ENCODE peak calls at places on chromosome 17, in ten cellular contexts. L is stomach, B is H54, H is transverse colon, W is sigmoid colon, M is adrenal gland, K is heart left ventricle, J is IMR-90, P is uterus, X is tibial nerve. A is an unnamed sample.

GRCh38 chr17:9905902-9906301 is 831 bp upstream of the RCVRN start:
- DNase-seq in L (no peak), B (peak), H (no peak), W (no peak), M (peak), K (no peak), J (no peak), P (no peak), X (no peak), A (peak)

GRCh38 chr17:69287168-69287567 is 39.8 kb downstream of the ABCA5 start:
- DNase-seq in L (no peak), B (no peak), H (no peak), W (no peak), M (no peak), K (no peak), J (peak), P (no peak), X (no peak), A (peak)

GRCh38 chr17:31549121-31549524 is 157.6 kb downstream of the RAB11FIP4 start:
- DNase-seq in L (no peak), B (no peak), H (no peak), W (no peak), M (no peak), K (no peak), J (no peak), P (peak), X (no peak), A (peak)

GRCh38 chr17:36614974-36615373 is 13.6 kb downstream of the MRM1 start:
- DNase-seq in L (no peak), B (no peak), H (no peak), W (no peak), M (no peak), K (no peak), J (no peak), P (no peak), X (no peak), A (no peak)

GRCh38 chr17:37450090-37450489 is 39.6 kb upstream of the DUSP14 start:
- DNase-seq in L (no peak), B (no peak), H (no peak), W (no peak), M (no peak), K (no peak), J (peak), P (no peak), X (no peak), A (no peak)

GRCh38 chr17:67784364-67785121 is 40.8 kb upstream of the BPTF start:
- DNase-seq in L (peak), B (no peak), H (peak), W (no peak), M (no peak), K (no peak), J (no peak), P (no peak), X (no peak), A (no peak)

GRCh38 chr17:78718575-78719209 is 63.4 kb downstream of the CYTH1 start:
- DNase-seq in L (no peak), B (no peak), H (no peak), W (no peak), M (no peak), K (no peak), J (no peak), P (no peak), X (no peak), A (no peak)

GRCh38 chr17:82100502-82101298 is 2.7 kb upstream of the FASN start:
- DNase-seq in L (no peak), B (no peak), H (no peak), W (no peak), M (peak), K (no peak), J (no peak), P (peak), X (no peak), A (no peak)

GRCh38 chr17:10477701-10478100 is 8.3 kb upstream of the MYH4 start:
- DNase-seq in L (no peak), B (no peak), H (no peak), W (no peak), M (no peak), K (no peak), J (no peak), P (no peak), X (no peak), A (no peak)

GRCh38 chr17:44807817-44808155 is 22.3 kb downstream of the GJC1 start:
- DNase-seq in L (no peak), B (no peak), H (no peak), W (no peak), M (no peak), K (no peak), J (no peak), P (peak), X (no peak), A (no peak)

GRCh38 chr17:57834146-57834741 is 15.6 kb downstream of the MRPS23 start:
- DNase-seq in L (peak), B (peak), H (no peak), W (peak), M (peak), K (peak), J (no peak), P (no peak), X (no peak), A (no peak)

GRCh38 chr17:1597861-1598342 is 30.7 kb downstream of the SLC43A2 start:
- DNase-seq in L (peak), B (no peak), H (peak), W (no peak), M (no peak), K (no peak), J (no peak), P (no peak), X (no peak), A (no peak)

GRCh38 chr17:80855968-80856862 is 135.4 kb upstream of the CHMP6 start:
- DNase-seq in L (peak), B (peak), H (peak), W (peak), M (peak), K (peak), J (peak), P (peak), X (no peak), A (peak)

GRCh38 chr17:50259484-50260324 is 14.6 kb upstream of the TMEM92 start:
- DNase-seq in L (no peak), B (no peak), H (no peak), W (peak), M (peak), K (no peak), J (no peak), P (peak), X (no peak), A (no peak)

GRCh38 chr17:19433727-19434340 is 22.8 kb downstream of the RNF112 start:
- DNase-seq in L (no peak), B (no peak), H (no peak), W (no peak), M (no peak), K (no peak), J (no peak), P (no peak), X (no peak), A (no peak)

GRCh38 chr17:78643326-78643725 is 66.1 kb upstream of the DNAH17 start:
- DNase-seq in L (no peak), B (no peak), H (no peak), W (peak), M (no peak), K (no peak), J (no peak), P (no peak), X (no peak), A (no peak)

GRCh38 chr17:50769884-50770283 is 2.6 kb upstream of the ANKRD40CL start:
- DNase-seq in L (no peak), B (no peak), H (no peak), W (peak), M (no peak), K (no peak), J (no peak), P (no peak), X (no peak), A (no peak)

GRCh38 chr17:40547079-40547784 is 18.0 kb downstream of the CCR7 start:
- DNase-seq in L (peak), B (no peak), H (peak), W (peak), M (peak), K (peak), J (no peak), P (peak), X (peak), A (no peak)
- TF ChIP-seq POLR2A in L (no peak), B (no peak), H (no peak), W (no peak), M (no peak), K (no peak), J (no peak), P (no peak), X (no peak), A (no peak)

DNA sequence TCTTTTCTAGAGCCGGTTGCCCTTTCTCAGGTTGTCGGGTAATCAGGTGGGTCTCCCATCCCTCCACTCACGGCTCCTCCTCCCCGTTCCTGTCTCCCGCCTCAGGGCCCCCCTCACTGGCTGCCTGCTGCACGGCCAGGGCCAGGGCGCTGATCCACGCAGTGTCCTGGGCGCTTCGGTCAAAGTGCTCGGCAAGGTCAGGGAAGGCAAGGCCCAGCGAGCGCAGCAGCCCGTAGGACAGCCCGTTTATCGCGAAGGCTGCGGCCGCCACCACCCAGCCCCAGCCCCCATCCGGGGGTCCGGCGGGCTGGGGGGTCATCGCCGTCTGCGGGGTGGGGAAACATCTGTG is 723 bp downstream of the SLC16A11 start:
- DNase-seq in L (no peak), B (no peak), H (peak), W (no peak), M (no peak), K (no peak), J (no peak), P (no peak), X (no peak), A (no peak)
- TF ChIP-seq POLR2A in L (no peak), B (no peak), H (no peak), W (no peak), M (no peak), K (no peak), J (no peak), P (no peak), X (no peak), A (no peak)

DNA sequence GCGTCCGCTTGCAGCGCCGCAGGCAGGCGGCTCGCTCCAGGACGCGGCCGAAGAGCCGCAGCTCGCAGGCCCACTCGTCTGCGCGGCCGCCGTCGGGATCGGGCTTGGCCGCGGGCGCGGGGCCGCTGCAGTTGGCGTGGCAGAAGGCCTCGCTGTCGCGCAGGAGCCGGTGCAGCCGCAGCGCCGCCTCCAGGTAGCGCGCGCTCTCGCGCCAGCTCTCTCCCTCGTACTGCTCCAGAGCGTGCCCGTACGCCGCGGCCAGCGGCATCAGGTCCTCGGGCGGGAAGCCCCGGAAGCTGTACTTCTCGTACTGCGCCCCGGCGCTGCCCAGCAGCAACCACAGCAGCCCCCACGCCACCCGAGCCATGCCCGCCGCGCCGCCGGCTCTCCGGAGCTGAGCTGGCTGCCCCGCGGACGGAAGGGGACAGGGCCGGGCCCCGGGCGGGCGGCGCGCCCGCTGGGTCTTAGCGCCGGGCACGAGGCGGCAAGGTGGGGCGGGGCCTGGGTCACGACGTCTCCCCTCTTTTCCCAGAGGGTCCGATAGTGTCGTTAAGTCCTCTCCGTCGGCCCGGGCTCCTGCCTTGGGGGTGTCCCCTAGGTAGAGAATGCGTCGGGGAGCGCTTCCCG is at the start of gene P3H4:
- DNase-seq in L (peak), B (peak), H (peak), W (peak), M (peak), K (peak), J (peak), P (peak), X (peak), A (peak)
- TF ChIP-seq POLR2A in L (no peak), B (peak), H (peak), W (no peak), M (peak), K (no peak), J (peak), P (no peak), X (no peak), A (peak)

GRCh38 chr17:7509937-7510336 is 25.8 kb downstream of the POLR2A start:
- DNase-seq in L (no peak), B (no peak), H (no peak), W (no peak), M (no peak), K (no peak), J (no peak), P (no peak), X (no peak), A (no peak)

GRCh38 chr17:7511108-7511507 is 26.9 kb downstream of the POLR2A start:
- DNase-seq in L (no peak), B (no peak), H (no peak), W (no peak), M (no peak), K (no peak), J (peak), P (no peak), X (no peak), A (no peak)

GRCh38 chr17:7513850-7514419 is 29.8 kb downstream of the POLR2A start:
- DNase-seq in L (no peak), B (no peak), H (no peak), W (no peak), M (no peak), K (no peak), J (no peak), P (no peak), X (no peak), A (no peak)

GRCh38 chr17:7512105-7512504 is 27.9 kb downstream of the POLR2A start:
- DNase-seq in L (no peak), B (no peak), H (no peak), W (no peak), M (no peak), K (no peak), J (no peak), P (no peak), X (no peak), A (no peak)

GRCh38 chr17:7512824-7513540 is 28.8 kb downstream of the POLR2A start:
- DNase-seq in L (no peak), B (no peak), H (no peak), W (no peak), M (no peak), K (no peak), J (no peak), P (no peak), X (no peak), A (no peak)
- TF ChIP-seq POLR2A in L (no peak), B (no peak), H (no peak), W (no peak), M (no peak), K (no peak), J (no peak), P (no peak), X (no peak), A (no peak)

GRCh38 chr17:43360376-43360738 is 38.4 kb upstream of the ARL4D start:
- DNase-seq in L (peak), B (peak), H (peak), W (peak), M (peak), K (no peak), J (peak), P (peak), X (no peak), A (peak)
- TF ChIP-seq POLR2A in L (no peak), B (no peak), H (no peak), W (no peak), M (no peak), K (no peak), J (no peak), P (no peak), X (no peak), A (no peak)

DNA sequence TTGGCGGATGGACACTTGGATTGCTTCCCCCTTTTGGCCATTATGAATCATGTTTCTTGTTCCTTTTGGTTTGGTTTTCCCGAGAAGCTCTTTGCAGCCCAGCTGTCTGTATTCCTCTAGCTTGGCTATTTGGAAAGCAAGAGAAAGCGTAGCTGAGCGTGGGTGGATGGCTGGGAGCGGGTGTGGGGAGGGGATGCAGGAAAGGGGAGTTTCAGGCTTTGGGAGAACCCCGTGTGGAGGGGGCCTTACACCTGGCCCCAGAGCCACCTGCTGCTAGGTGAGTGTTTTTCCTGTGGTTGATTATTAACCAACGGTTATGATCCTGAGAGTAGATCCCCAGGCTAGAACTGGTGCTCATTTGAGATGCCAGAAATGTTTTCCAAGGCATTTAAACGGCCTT is 103.7 kb downstream of the RAP1GAP2 start:
- DNase-seq in L (peak), B (no peak), H (peak), W (no peak), M (no peak), K (no peak), J (peak), P (no peak), X (no peak), A (no peak)
- TF ChIP-seq POLR2A in L (no peak), B (no peak), H (no peak), W (no peak), M (no peak), K (no peak), J (no peak), P (no peak), X (no peak), A (no peak)

GRCh38 chr17:74720506-74720905 is 7.8 kb upstream of the CD300LF start:
- DNase-seq in L (no peak), B (no peak), H (no peak), W (no peak), M (no peak), K (no peak), J (no peak), P (no peak), X (no peak), A (no peak)
- TF ChIP-seq POLR2A in L (no peak), B (no peak), H (no peak), W (no peak), M (no peak), K (no peak), J (no peak), P (no peak), X (no peak), A (no peak)

GRCh38 chr17:40614431-40615294 is 33.0 kb downstream of the SMARCE1 start:
- DNase-seq in L (no peak), B (no peak), H (no peak), W (no peak), M (no peak), K (no peak), J (no peak), P (no peak), X (no peak), A (no peak)
- TF ChIP-seq POLR2A in L (no peak), B (no peak), H (no peak), W (no peak), M (no peak), K (no peak), J (no peak), P (no peak), X (no peak), A (no peak)

A was measured in A549.